ENCODE peak calls at places on chromosomes 12 and 14, in nine cellular contexts. Q is NCI-H1105 treated with DMSO at 0.1 percent for 48 hours; W is A549; C is tibial nerve; G is NCI-H460; P is adipocyte; Y is T-helper 17 cell; U is germinal center; R is stimulated activated effector memory CD8-positive, alpha-beta T cell treated with anti-CD3 and anti-CD28 coated beads, Interleukin-12 subunit alpha, Interleukin-12 subunit beta, amount 100 ng/mL, for 72 hours. M is an unnamed sample.

GRCh38 chr14:43165651-43166050 is 1341.4 kb downstream of the FSCB start:
- DNase-seq in Q (no peak), C (no peak), U (no peak), W (no peak), P (no peak), G (no peak), Y (no peak), R (no peak), M (no peak)

GRCh38 chr12:123893276-123893675 is 79.4 kb downstream of the CCDC92 start:
- DNase-seq in Y (no peak), P (no peak), Q (no peak), R (no peak), U (no peak), C (no peak), G (no peak), W (no peak), M (no peak)

GRCh38 chr14:31770271-31770670 is 209.1 kb downstream of the NUBPL start:
- DNase-seq in P (no peak), U (no peak), Y (no peak), W (no peak), C (peak; percentile 19), G (no peak), Q (no peak), R (no peak), M (no peak)

GRCh38 chr12:79690156-79690605 is 583 bp downstream of the PAWR start:
- DNase-seq in Q (peak; percentile 66), P (peak; percentile 63), G (peak; percentile 26), U (no peak), C (peak; percentile 7), Y (no peak), W (no peak), R (no peak), M (peak; percentile 35)

GRCh38 chr12:46373303-46374182 is 970 bp upstream of the SLC38A2 start:
- DNase-seq in Y (peak; percentile 17), U (peak; percentile 23), G (no peak), R (peak; percentile 24), P (peak; percentile 83), Q (no peak), C (peak; percentile 49), W (peak; percentile 68), M (peak; percentile 68)

GRCh38 chr12:46908236-46908935 is 82.6 kb upstream of the SLC38A4 start:
- DNase-seq in G (no peak), U (no peak), Q (no peak), C (no peak), P (peak; percentile 35), Y (no peak), W (no peak), R (no peak), M (peak; percentile 19)

GRCh38 chr14:68405959-68406358 is 386.9 kb downstream of the ZFP36L1 start:
- DNase-seq in R (no peak), U (no peak), P (no peak), C (no peak), Y (no peak), Q (no peak), W (no peak), G (no peak), M (peak; percentile 25)

GRCh38 chr12:122336015-122336946 is 70.0 kb upstream of the VPS33A start:
- DNase-seq in G (peak; percentile 39), P (peak; percentile 53), Q (peak; percentile 44), R (peak; percentile 12), U (peak; percentile 45), Y (peak; percentile 17), C (no peak), W (peak; percentile 38), M (peak; percentile 52)

GRCh38 chr14:53152909-53153701 is at the start of gene DDHD1:
- DNase-seq in C (peak; percentile 33), W (peak; percentile 81), Q (peak; percentile 85), P (peak; percentile 90), Y (peak; percentile 86), G (peak; percentile 45), R (peak; percentile 83), U (peak; percentile 94), M (peak; percentile 88)

GRCh38 chr12:127192391-127192790 is 1074.6 kb upstream of the TMEM132C start:
- DNase-seq in P (no peak), Q (no peak), G (no peak), Y (no peak), R (no peak), W (no peak), C (no peak), U (no peak), M (no peak)

GRCh38 chr12:101935769-101936741 is 58.7 kb downstream of the DRAM1 start:
- DNase-seq in U (peak; percentile 42), R (peak; percentile 12), Q (no peak), G (no peak), W (no peak), Y (no peak), C (peak; percentile 77), P (peak; percentile 93), M (peak; percentile 98)

GRCh38 chr12:69977991-69978390 is 153.0 kb downstream of the MYRFL start:
- DNase-seq in C (no peak), W (no peak), Y (no peak), U (no peak), P (peak; percentile 41), Q (no peak), R (no peak), G (no peak), M (no peak)

GRCh38 chr14:51552275-51552674 is 99.4 kb upstream of the FRMD6 start:
- DNase-seq in P (no peak), R (no peak), Y (no peak), C (no peak), W (no peak), G (no peak), Q (no peak), U (no peak), M (no peak)

GRCh38 chr14:39169541-39169900 is 612 bp downstream of the TRAPPC6B start:
- DNase-seq in G (no peak), C (no peak), W (no peak), R (no peak), U (no peak), Y (no peak), Q (no peak), P (peak; percentile 31), M (no peak)

GRCh38 chr14:51093371-51094281 is 1.3 kb downstream of the TRIM9 start:
- DNase-seq in G (no peak), C (no peak), R (no peak), U (peak; percentile 70), Q (peak; percentile 96), Y (peak; percentile 28), W (peak; percentile 76), P (no peak), M (peak; percentile 51)

GRCh38 chr14:22423958-22424357 is 165.1 kb downstream of the DAD1 start:
- DNase-seq in G (no peak), P (no peak), Y (no peak), R (no peak), C (no peak), U (no peak), Q (no peak), W (no peak), M (no peak)

GRCh38 chr12:1644523-1645438 is 15.8 kb downstream of the WNT5B start:
- DNase-seq in Y (no peak), R (no peak), G (no peak), U (no peak), W (no peak), P (peak; percentile 57), Q (peak; percentile 88), C (peak; percentile 73), M (no peak)